ENCODE peak calls at places on chromosomes 4 and X, in ten cellular contexts. One of them, this sample, is unnamed.

GRCh38 chr4:112247021-112247420 is 15.4 kb downstream of the AP1AR start:
- DNase-seq in Karpas-422: no peak
- DNase-seq in esophagus muscularis mucosa: no peak
- DNase-seq in adrenal gland: no peak
- DNase-seq in tibial nerve: no peak
- DNase-seq in fibroblast of lung: no peak
- DNase-seq in mucosa of descending colon: no peak
- DNase-seq in colonic mucosa: no peak
- DNase-seq in CD4-positive, CD25-positive, alpha-beta regulatory T cell: no peak
- DNase-seq in GM23248: no peak
- DNase-seq in this sample: no peak

GRCh38 chr4:109368661-109369060 is 65.0 kb upstream of the SEC24B start:
- DNase-seq in Karpas-422: no peak
- DNase-seq in esophagus muscularis mucosa: no peak
- DNase-seq in adrenal gland: no peak
- DNase-seq in tibial nerve: no peak
- DNase-seq in fibroblast of lung: peak; percentile 55
- DNase-seq in mucosa of descending colon: no peak
- DNase-seq in colonic mucosa: no peak
- DNase-seq in CD4-positive, CD25-positive, alpha-beta regulatory T cell: no peak
- DNase-seq in GM23248: no peak
- DNase-seq in this sample: no peak

GRCh38 chr4:65437102-65437501 is 233.2 kb downstream of the EPHA5 start:
- DNase-seq in Karpas-422: no peak
- DNase-seq in esophagus muscularis mucosa: no peak
- DNase-seq in adrenal gland: no peak
- DNase-seq in tibial nerve: no peak
- DNase-seq in fibroblast of lung: peak; percentile 15
- DNase-seq in mucosa of descending colon: no peak
- DNase-seq in colonic mucosa: no peak
- DNase-seq in CD4-positive, CD25-positive, alpha-beta regulatory T cell: no peak
- DNase-seq in GM23248: no peak
- DNase-seq in this sample: no peak

GRCh38 chrX:107775734-107776511 is at the start of gene TSC22D3:
- DNase-seq in Karpas-422: peak; percentile 86
- DNase-seq in esophagus muscularis mucosa: peak; percentile 92
- DNase-seq in adrenal gland: peak; percentile 88
- DNase-seq in tibial nerve: peak; percentile 69
- DNase-seq in fibroblast of lung: peak; percentile 54
- DNase-seq in mucosa of descending colon: peak; percentile 86
- DNase-seq in colonic mucosa: peak; percentile 71
- DNase-seq in CD4-positive, CD25-positive, alpha-beta regulatory T cell: peak; percentile 47
- DNase-seq in GM23248: peak; percentile 82
- DNase-seq in this sample: peak; percentile 70

GRCh38 chr4:7420661-7421040 is 14.1 kb downstream of the PSAPL1 start:
- DNase-seq in Karpas-422: no peak
- DNase-seq in esophagus muscularis mucosa: no peak
- DNase-seq in adrenal gland: peak; percentile 5
- DNase-seq in tibial nerve: no peak
- DNase-seq in fibroblast of lung: no peak
- DNase-seq in mucosa of descending colon: no peak
- DNase-seq in colonic mucosa: no peak
- DNase-seq in CD4-positive, CD25-positive, alpha-beta regulatory T cell: no peak
- DNase-seq in GM23248: no peak
- DNase-seq in this sample: no peak

GRCh38 chrX:96566856-96567255 is 117.8 kb upstream of the DIAPH2 start:
- DNase-seq in Karpas-422: no peak
- DNase-seq in esophagus muscularis mucosa: no peak
- DNase-seq in adrenal gland: no peak
- DNase-seq in tibial nerve: no peak
- DNase-seq in fibroblast of lung: no peak
- DNase-seq in mucosa of descending colon: no peak
- DNase-seq in colonic mucosa: no peak
- DNase-seq in CD4-positive, CD25-positive, alpha-beta regulatory T cell: no peak
- DNase-seq in GM23248: no peak
- DNase-seq in this sample: no peak

GRCh38 chrX:49129427-49129826 is 5.9 kb upstream of the GPKOW start:
- DNase-seq in Karpas-422: no peak
- DNase-seq in esophagus muscularis mucosa: no peak
- DNase-seq in adrenal gland: no peak
- DNase-seq in tibial nerve: no peak
- DNase-seq in fibroblast of lung: no peak
- DNase-seq in mucosa of descending colon: no peak
- DNase-seq in colonic mucosa: no peak
- DNase-seq in CD4-positive, CD25-positive, alpha-beta regulatory T cell: no peak
- DNase-seq in GM23248: no peak
- DNase-seq in this sample: no peak

GRCh38 chr4:128427832-128428366 is 140.3 kb upstream of the PGRMC2 start:
- DNase-seq in Karpas-422: peak; percentile 91
- DNase-seq in esophagus muscularis mucosa: no peak
- DNase-seq in adrenal gland: peak; percentile 73
- DNase-seq in tibial nerve: no peak
- DNase-seq in fibroblast of lung: peak; percentile 89
- DNase-seq in mucosa of descending colon: no peak
- DNase-seq in colonic mucosa: peak; percentile 57
- DNase-seq in CD4-positive, CD25-positive, alpha-beta regulatory T cell: no peak
- DNase-seq in GM23248: peak; percentile 83
- DNase-seq in this sample: peak; percentile 25

GRCh38 chrX:104319346-104319745 is 64.6 kb upstream of the ESX1 start:
- DNase-seq in Karpas-422: no peak
- DNase-seq in esophagus muscularis mucosa: no peak
- DNase-seq in adrenal gland: no peak
- DNase-seq in tibial nerve: no peak
- DNase-seq in fibroblast of lung: no peak
- DNase-seq in mucosa of descending colon: no peak
- DNase-seq in colonic mucosa: no peak
- DNase-seq in CD4-positive, CD25-positive, alpha-beta regulatory T cell: no peak
- DNase-seq in GM23248: no peak
- DNase-seq in this sample: no peak

GRCh38 chr4:15144249-15144966 is 142.1 kb downstream of the CPEB2 start:
- DNase-seq in Karpas-422: no peak
- DNase-seq in esophagus muscularis mucosa: no peak
- DNase-seq in adrenal gland: no peak
- DNase-seq in tibial nerve: no peak
- DNase-seq in fibroblast of lung: no peak
- DNase-seq in mucosa of descending colon: no peak
- DNase-seq in colonic mucosa: no peak
- DNase-seq in CD4-positive, CD25-positive, alpha-beta regulatory T cell: no peak
- DNase-seq in GM23248: no peak
- DNase-seq in this sample: no peak

GRCh38 chr4:115272185-115272584 is 158.8 kb upstream of the NDST4 start:
- DNase-seq in Karpas-422: no peak
- DNase-seq in esophagus muscularis mucosa: no peak
- DNase-seq in adrenal gland: no peak
- DNase-seq in tibial nerve: no peak
- DNase-seq in fibroblast of lung: no peak
- DNase-seq in mucosa of descending colon: no peak
- DNase-seq in colonic mucosa: no peak
- DNase-seq in CD4-positive, CD25-positive, alpha-beta regulatory T cell: no peak
- DNase-seq in GM23248: no peak
- DNase-seq in this sample: no peak

GRCh38 chr4:161577604-161578301 is 586.0 kb downstream of the FSTL5 start:
- DNase-seq in Karpas-422: no peak
- DNase-seq in esophagus muscularis mucosa: no peak
- DNase-seq in adrenal gland: no peak
- DNase-seq in tibial nerve: no peak
- DNase-seq in fibroblast of lung: peak; percentile 80
- DNase-seq in mucosa of descending colon: no peak
- DNase-seq in colonic mucosa: no peak
- DNase-seq in CD4-positive, CD25-positive, alpha-beta regulatory T cell: no peak
- DNase-seq in GM23248: peak; percentile 3
- DNase-seq in this sample: no peak

GRCh38 chrX:109920868-109921267 is 82.0 kb upstream of the TMEM164 start:
- DNase-seq in Karpas-422: no peak
- DNase-seq in esophagus muscularis mucosa: no peak
- DNase-seq in adrenal gland: no peak
- DNase-seq in tibial nerve: no peak
- DNase-seq in fibroblast of lung: no peak
- DNase-seq in mucosa of descending colon: no peak
- DNase-seq in colonic mucosa: no peak
- DNase-seq in CD4-positive, CD25-positive, alpha-beta regulatory T cell: no peak
- DNase-seq in GM23248: no peak
- DNase-seq in this sample: no peak

GRCh38 chrX:96435636-96436035 is 249.0 kb upstream of the DIAPH2 start:
- DNase-seq in Karpas-422: no peak
- DNase-seq in esophagus muscularis mucosa: no peak
- DNase-seq in adrenal gland: no peak
- DNase-seq in tibial nerve: no peak
- DNase-seq in fibroblast of lung: peak; percentile 19
- DNase-seq in mucosa of descending colon: no peak
- DNase-seq in colonic mucosa: no peak
- DNase-seq in CD4-positive, CD25-positive, alpha-beta regulatory T cell: no peak
- DNase-seq in GM23248: peak; percentile 53
- DNase-seq in this sample: no peak

GRCh38 chrX:19517965-19518364 is 2.7 kb upstream of the MAP3K15 start:
- DNase-seq in Karpas-422: no peak
- DNase-seq in esophagus muscularis mucosa: no peak
- DNase-seq in adrenal gland: no peak
- DNase-seq in tibial nerve: no peak
- DNase-seq in fibroblast of lung: no peak
- DNase-seq in mucosa of descending colon: no peak
- DNase-seq in colonic mucosa: no peak
- DNase-seq in CD4-positive, CD25-positive, alpha-beta regulatory T cell: no peak
- DNase-seq in GM23248: no peak
- DNase-seq in this sample: no peak

GRCh38 chr4:185213341-185213740 is 3.9 kb downstream of the SNX25 start:
- DNase-seq in Karpas-422: no peak
- DNase-seq in esophagus muscularis mucosa: no peak
- DNase-seq in adrenal gland: no peak
- DNase-seq in tibial nerve: no peak
- DNase-seq in fibroblast of lung: no peak
- DNase-seq in mucosa of descending colon: no peak
- DNase-seq in colonic mucosa: no peak
- DNase-seq in CD4-positive, CD25-positive, alpha-beta regulatory T cell: no peak
- DNase-seq in GM23248: no peak
- DNase-seq in this sample: no peak
- H3K4me3 ChIP-seq in Karpas-422: peak overlapping the region; percentile 62
- H3K4me3 ChIP-seq in esophagus muscularis mucosa: no peak overlapping the region
- H3K4me3 ChIP-seq in adrenal gland: no peak overlapping the region
- H3K4me3 ChIP-seq in tibial nerve: no peak overlapping the region
- H3K4me3 ChIP-seq in fibroblast of lung: no peak overlapping the region
- H3K4me3 ChIP-seq in mucosa of descending colon: no peak overlapping the region
- H3K4me3 ChIP-seq in colonic mucosa: no peak overlapping the region
- H3K4me3 ChIP-seq in CD4-positive, CD25-positive, alpha-beta regulatory T cell: no peak overlapping the region
- H3K4me3 ChIP-seq in GM23248: no peak overlapping the region
- H3K4me3 ChIP-seq in this sample: no peak overlapping the region

DNA sequence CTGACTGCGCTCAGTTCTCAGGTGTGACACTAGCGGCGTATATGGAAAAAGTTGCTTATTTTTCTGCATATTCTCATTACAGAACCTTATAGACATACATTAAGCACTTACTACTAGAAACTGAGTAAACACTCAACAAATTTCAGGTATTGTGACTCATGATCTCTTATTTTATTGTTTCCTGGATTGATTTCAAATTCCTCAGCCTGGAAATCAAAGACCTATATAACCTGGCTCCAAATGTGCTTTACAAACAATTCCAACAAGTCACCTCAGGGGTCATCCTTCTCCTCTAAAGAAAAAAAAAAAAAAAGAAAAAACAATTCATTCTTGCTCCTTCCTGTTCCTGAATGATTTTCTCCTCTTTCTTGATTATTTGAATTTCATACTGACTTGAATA is 152.3 kb downstream of the ADAM29 start:
- DNase-seq in Karpas-422: no peak
- DNase-seq in esophagus muscularis mucosa: no peak
- DNase-seq in adrenal gland: no peak
- DNase-seq in tibial nerve: no peak
- DNase-seq in fibroblast of lung: no peak
- DNase-seq in mucosa of descending colon: no peak
- DNase-seq in colonic mucosa: no peak
- DNase-seq in CD4-positive, CD25-positive, alpha-beta regulatory T cell: no peak
- DNase-seq in GM23248: no peak
- DNase-seq in this sample: no peak
- H3K4me3 ChIP-seq in Karpas-422: no peak overlapping the region
- H3K4me3 ChIP-seq in esophagus muscularis mucosa: no peak overlapping the region
- H3K4me3 ChIP-seq in adrenal gland: no peak overlapping the region
- H3K4me3 ChIP-seq in tibial nerve: no peak overlapping the region
- H3K4me3 ChIP-seq in fibroblast of lung: no peak overlapping the region
- H3K4me3 ChIP-seq in mucosa of descending colon: no peak overlapping the region
- H3K4me3 ChIP-seq in colonic mucosa: no peak overlapping the region
- H3K4me3 ChIP-seq in CD4-positive, CD25-positive, alpha-beta regulatory T cell: no peak overlapping the region
- H3K4me3 ChIP-seq in GM23248: no peak overlapping the region
- H3K4me3 ChIP-seq in this sample: no peak overlapping the region

DNA sequence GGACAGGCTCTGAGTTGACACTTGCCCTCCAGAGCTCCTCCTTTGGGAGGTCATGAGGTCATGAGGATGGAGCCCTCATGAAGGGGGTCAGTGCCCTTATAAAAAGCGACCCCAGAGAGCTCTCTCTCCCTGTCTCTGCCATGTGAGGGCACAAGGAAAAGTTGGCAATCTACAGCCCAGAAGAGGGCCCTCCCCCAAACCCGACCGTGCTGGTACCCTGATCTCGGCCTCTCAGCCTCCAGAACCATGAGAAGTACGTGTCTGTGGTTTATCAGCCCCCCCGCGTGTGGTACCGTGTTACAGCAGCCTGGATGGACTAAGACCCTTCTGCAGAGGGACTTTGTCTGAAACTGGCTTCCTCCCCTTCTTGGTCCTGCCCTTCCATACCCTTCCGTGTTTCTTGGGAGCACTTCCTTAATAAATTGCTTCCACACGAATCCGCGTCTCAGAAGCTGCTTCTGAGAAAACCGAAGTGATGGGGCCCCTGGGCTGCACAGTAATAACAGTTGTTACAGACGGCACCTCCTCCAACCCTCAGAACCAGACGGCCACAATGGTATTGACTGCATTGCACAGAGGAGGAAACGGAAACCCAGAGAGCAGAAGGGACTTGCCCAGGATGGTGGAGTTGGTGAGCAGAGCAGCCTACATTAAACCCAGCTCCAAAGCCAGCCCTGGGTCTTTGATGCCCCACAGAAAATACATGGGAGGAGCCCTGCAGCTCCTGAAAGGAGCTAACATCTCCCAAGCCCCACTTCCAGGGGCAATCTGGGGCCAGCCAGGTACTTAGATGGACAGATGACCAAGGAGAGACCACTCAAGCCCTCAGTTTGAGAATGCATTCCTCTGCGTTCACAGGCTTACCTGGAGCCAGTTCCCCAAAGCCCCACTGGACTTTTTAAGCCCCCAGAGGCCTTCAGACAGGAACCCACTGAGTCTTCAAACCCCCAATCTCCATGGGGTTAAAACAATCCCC is 242.7 kb downstream of the BCOR start:
- DNase-seq in Karpas-422: no peak
- DNase-seq in esophagus muscularis mucosa: no peak
- DNase-seq in adrenal gland: no peak
- DNase-seq in tibial nerve: no peak
- DNase-seq in fibroblast of lung: no peak
- DNase-seq in mucosa of descending colon: no peak
- DNase-seq in colonic mucosa: no peak
- DNase-seq in CD4-positive, CD25-positive, alpha-beta regulatory T cell: peak; percentile 93
- DNase-seq in GM23248: no peak
- DNase-seq in this sample: no peak
- H3K4me3 ChIP-seq in Karpas-422: no peak overlapping the region
- H3K4me3 ChIP-seq in esophagus muscularis mucosa: no peak overlapping the region
- H3K4me3 ChIP-seq in adrenal gland: no peak overlapping the region
- H3K4me3 ChIP-seq in tibial nerve: no peak overlapping the region
- H3K4me3 ChIP-seq in fibroblast of lung: no peak overlapping the region
- H3K4me3 ChIP-seq in mucosa of descending colon: no peak overlapping the region
- H3K4me3 ChIP-seq in colonic mucosa: no peak overlapping the region
- H3K4me3 ChIP-seq in CD4-positive, CD25-positive, alpha-beta regulatory T cell: peak overlapping the region; percentile 75
- H3K4me3 ChIP-seq in GM23248: no peak overlapping the region
- H3K4me3 ChIP-seq in this sample: no peak overlapping the region

GRCh38 chr4:75630174-75630931 is at the start of gene CDKL2:
- DNase-seq in Karpas-422: peak; percentile 81
- DNase-seq in esophagus muscularis mucosa: peak; percentile 96
- DNase-seq in adrenal gland: peak; percentile 85
- DNase-seq in tibial nerve: peak; percentile 42
- DNase-seq in fibroblast of lung: peak; percentile 58
- DNase-seq in mucosa of descending colon: peak; percentile 96
- DNase-seq in colonic mucosa: peak; percentile 97
- DNase-seq in CD4-positive, CD25-positive, alpha-beta regulatory T cell: peak; percentile 93
- DNase-seq in GM23248: peak; percentile 53
- DNase-seq in this sample: no peak
- H3K4me3 ChIP-seq in Karpas-422: peak within 1 kb of the TSS; percentile 58
- H3K4me3 ChIP-seq in esophagus muscularis mucosa: peak within 1 kb of the TSS; percentile 71
- H3K4me3 ChIP-seq in adrenal gland: peak within 1 kb of the TSS; percentile 58
- H3K4me3 ChIP-seq in tibial nerve: peak within 1 kb of the TSS; percentile 41
- H3K4me3 ChIP-seq in fibroblast of lung: peak within 1 kb of the TSS; percentile 76
- H3K4me3 ChIP-seq in mucosa of descending colon: peak within 1 kb of the TSS; percentile 23
- H3K4me3 ChIP-seq in colonic mucosa: peak within 1 kb of the TSS; percentile 49
- H3K4me3 ChIP-seq in CD4-positive, CD25-positive, alpha-beta regulatory T cell: peak within 1 kb of the TSS; percentile 82
- H3K4me3 ChIP-seq in GM23248: peak within 1 kb of the TSS; percentile 70
- H3K4me3 ChIP-seq in this sample: no peak within 1 kb of the TSS

This sample was measured in MG63.